ENCODE peak calls at places on chromosome 13, in eight cellular contexts. One of them, this sample, is unnamed.

GRCh38 chr13:94329754-94330551 is 149.5 kb downstream of the DCT start:
- DNase-seq in progenitor cell of endocrine pancreas: no peak
- DNase-seq in natural killer cell: no peak
- DNase-seq in fibroblast of mammary gland: peak
- DNase-seq in brain microvascular endothelial cell: peak
- DNase-seq in choroid plexus epithelial cell: peak
- DNase-seq in transverse colon: no peak
- DNase-seq in H9: no peak
- DNase-seq in this sample: peak

GRCh38 chr13:98977568-98978270 is at the start of gene DOCK9:
- DNase-seq in progenitor cell of endocrine pancreas: peak
- DNase-seq in natural killer cell: no peak
- DNase-seq in fibroblast of mammary gland: peak
- DNase-seq in brain microvascular endothelial cell: peak
- DNase-seq in choroid plexus epithelial cell: peak
- DNase-seq in transverse colon: peak
- DNase-seq in H9: peak
- DNase-seq in this sample: peak

GRCh38 chr13:107216046-107216715 is 648.2 kb upstream of the ARGLU1 start:
- DNase-seq in progenitor cell of endocrine pancreas: no peak
- DNase-seq in natural killer cell: no peak
- DNase-seq in fibroblast of mammary gland: no peak
- DNase-seq in brain microvascular endothelial cell: no peak
- DNase-seq in choroid plexus epithelial cell: no peak
- DNase-seq in transverse colon: no peak
- DNase-seq in H9: no peak
- DNase-seq in this sample: no peak

GRCh38 chr13:79312456-79312855 is 93.6 kb downstream of the RBM26 start:
- DNase-seq in progenitor cell of endocrine pancreas: no peak
- DNase-seq in natural killer cell: no peak
- DNase-seq in fibroblast of mammary gland: no peak
- DNase-seq in brain microvascular endothelial cell: no peak
- DNase-seq in choroid plexus epithelial cell: peak
- DNase-seq in transverse colon: no peak
- DNase-seq in H9: no peak
- DNase-seq in this sample: no peak

GRCh38 chr13:52374389-52374788 is 31.6 kb downstream of the THSD1 start:
- DNase-seq in progenitor cell of endocrine pancreas: no peak
- DNase-seq in natural killer cell: no peak
- DNase-seq in fibroblast of mammary gland: no peak
- DNase-seq in brain microvascular endothelial cell: no peak
- DNase-seq in choroid plexus epithelial cell: no peak
- DNase-seq in transverse colon: no peak
- DNase-seq in H9: no peak
- DNase-seq in this sample: no peak

GRCh38 chr13:102402292-102402691 is 444 bp upstream of the FGF14 start:
- DNase-seq in progenitor cell of endocrine pancreas: no peak
- DNase-seq in natural killer cell: no peak
- DNase-seq in fibroblast of mammary gland: peak
- DNase-seq in brain microvascular endothelial cell: no peak
- DNase-seq in choroid plexus epithelial cell: peak
- DNase-seq in transverse colon: peak
- DNase-seq in H9: peak
- DNase-seq in this sample: peak

GRCh38 chr13:49635599-49636433 is 7.5 kb downstream of the ARL11 start:
- DNase-seq in progenitor cell of endocrine pancreas: no peak
- DNase-seq in natural killer cell: peak
- DNase-seq in fibroblast of mammary gland: peak
- DNase-seq in brain microvascular endothelial cell: peak
- DNase-seq in choroid plexus epithelial cell: peak
- DNase-seq in transverse colon: no peak
- DNase-seq in H9: peak
- DNase-seq in this sample: peak

GRCh38 chr13:36795463-36795862 is 23.6 kb upstream of the RFXAP start:
- DNase-seq in progenitor cell of endocrine pancreas: no peak
- DNase-seq in natural killer cell: no peak
- DNase-seq in fibroblast of mammary gland: no peak
- DNase-seq in brain microvascular endothelial cell: no peak
- DNase-seq in choroid plexus epithelial cell: no peak
- DNase-seq in transverse colon: no peak
- DNase-seq in H9: peak
- DNase-seq in this sample: no peak

GRCh38 chr13:67106502-67107057 is 123.6 kb downstream of the PCDH9 start:
- DNase-seq in progenitor cell of endocrine pancreas: no peak
- DNase-seq in natural killer cell: no peak
- DNase-seq in fibroblast of mammary gland: no peak
- DNase-seq in brain microvascular endothelial cell: no peak
- DNase-seq in choroid plexus epithelial cell: no peak
- DNase-seq in transverse colon: no peak
- DNase-seq in H9: no peak
- DNase-seq in this sample: no peak

GRCh38 chr13:81382236-81382635 is 1041.3 kb upstream of the SPRY2 start:
- DNase-seq in progenitor cell of endocrine pancreas: no peak
- DNase-seq in natural killer cell: no peak
- DNase-seq in fibroblast of mammary gland: no peak
- DNase-seq in brain microvascular endothelial cell: no peak
- DNase-seq in choroid plexus epithelial cell: no peak
- DNase-seq in transverse colon: no peak
- DNase-seq in H9: no peak
- DNase-seq in this sample: no peak

GRCh38 chr13:91369432-91369831 is 21.9 kb downstream of the MIR17HG start:
- DNase-seq in progenitor cell of endocrine pancreas: no peak
- DNase-seq in natural killer cell: no peak
- DNase-seq in fibroblast of mammary gland: peak
- DNase-seq in brain microvascular endothelial cell: peak
- DNase-seq in choroid plexus epithelial cell: peak
- DNase-seq in transverse colon: no peak
- DNase-seq in H9: no peak
- DNase-seq in this sample: peak

GRCh38 chr13:93956416-93956815 is 523.1 kb downstream of the DCT start:
- DNase-seq in progenitor cell of endocrine pancreas: no peak
- DNase-seq in natural killer cell: no peak
- DNase-seq in fibroblast of mammary gland: no peak
- DNase-seq in brain microvascular endothelial cell: no peak
- DNase-seq in choroid plexus epithelial cell: no peak
- DNase-seq in transverse colon: no peak
- DNase-seq in H9: no peak
- DNase-seq in this sample: no peak

GRCh38 chr13:20702530-20702929 is 969 bp upstream of the IL17D start:
- DNase-seq in progenitor cell of endocrine pancreas: no peak
- DNase-seq in natural killer cell: no peak
- DNase-seq in fibroblast of mammary gland: no peak
- DNase-seq in brain microvascular endothelial cell: no peak
- DNase-seq in choroid plexus epithelial cell: no peak
- DNase-seq in transverse colon: no peak
- DNase-seq in H9: no peak
- DNase-seq in this sample: no peak

GRCh38 chr13:86085890-86086289 is 286.7 kb upstream of the SLITRK6 start:
- DNase-seq in progenitor cell of endocrine pancreas: no peak
- DNase-seq in natural killer cell: no peak
- DNase-seq in fibroblast of mammary gland: no peak
- DNase-seq in brain microvascular endothelial cell: no peak
- DNase-seq in choroid plexus epithelial cell: peak
- DNase-seq in transverse colon: no peak
- DNase-seq in H9: no peak
- DNase-seq in this sample: no peak

GRCh38 chr13:41962994-41963393 is 2.1 kb upstream of the VWA8 start:
- DNase-seq in progenitor cell of endocrine pancreas: no peak
- DNase-seq in natural killer cell: no peak
- DNase-seq in fibroblast of mammary gland: no peak
- DNase-seq in brain microvascular endothelial cell: no peak
- DNase-seq in choroid plexus epithelial cell: no peak
- DNase-seq in transverse colon: no peak
- DNase-seq in H9: no peak
- DNase-seq in this sample: no peak

GRCh38 chr13:102571075-102571474 is 25.7 kb upstream of the TPP2 start:
- DNase-seq in progenitor cell of endocrine pancreas: no peak
- DNase-seq in natural killer cell: no peak
- DNase-seq in fibroblast of mammary gland: no peak
- DNase-seq in brain microvascular endothelial cell: no peak
- DNase-seq in choroid plexus epithelial cell: no peak
- DNase-seq in transverse colon: no peak
- DNase-seq in H9: peak
- DNase-seq in this sample: no peak

GRCh38 chr13:99471231-99472202 is 29.8 kb upstream of the TM9SF2 start:
- DNase-seq in progenitor cell of endocrine pancreas: no peak
- DNase-seq in natural killer cell: no peak
- DNase-seq in fibroblast of mammary gland: peak
- DNase-seq in brain microvascular endothelial cell: no peak
- DNase-seq in choroid plexus epithelial cell: no peak
- DNase-seq in transverse colon: no peak
- DNase-seq in H9: no peak
- DNase-seq in this sample: peak

GRCh38 chr13:30652746-30653145 is 35.0 kb downstream of the USPL1 start:
- DNase-seq in progenitor cell of endocrine pancreas: no peak
- DNase-seq in natural killer cell: no peak
- DNase-seq in fibroblast of mammary gland: no peak
- DNase-seq in brain microvascular endothelial cell: no peak
- DNase-seq in choroid plexus epithelial cell: no peak
- DNase-seq in transverse colon: no peak
- DNase-seq in H9: no peak
- DNase-seq in this sample: no peak

GRCh38 chr13:32164622-32165268 is 133.2 kb downstream of the FRY start:
- DNase-seq in progenitor cell of endocrine pancreas: peak
- DNase-seq in natural killer cell: no peak
- DNase-seq in fibroblast of mammary gland: peak
- DNase-seq in brain microvascular endothelial cell: peak
- DNase-seq in choroid plexus epithelial cell: peak
- DNase-seq in transverse colon: no peak
- DNase-seq in H9: peak
- DNase-seq in this sample: peak

GRCh38 chr13:101035119-101035620 is 360.6 kb upstream of the TMTC4 start:
- DNase-seq in progenitor cell of endocrine pancreas: no peak
- DNase-seq in natural killer cell: no peak
- DNase-seq in fibroblast of mammary gland: no peak
- DNase-seq in brain microvascular endothelial cell: no peak
- DNase-seq in choroid plexus epithelial cell: no peak
- DNase-seq in transverse colon: no peak
- DNase-seq in H9: no peak
- DNase-seq in this sample: no peak

GRCh38 chr13:26629260-26629659 is 71.8 kb downstream of the WASF3 start:
- DNase-seq in progenitor cell of endocrine pancreas: no peak
- DNase-seq in natural killer cell: no peak
- DNase-seq in fibroblast of mammary gland: peak
- DNase-seq in brain microvascular endothelial cell: peak
- DNase-seq in choroid plexus epithelial cell: peak
- DNase-seq in transverse colon: no peak
- DNase-seq in H9: no peak
- DNase-seq in this sample: peak
- TF ChIP-seq CTCF in progenitor cell of endocrine pancreas: peak
- TF ChIP-seq CTCF in natural killer cell: no peak
- TF ChIP-seq CTCF in fibroblast of mammary gland: peak
- TF ChIP-seq CTCF in brain microvascular endothelial cell: peak
- TF ChIP-seq CTCF in choroid plexus epithelial cell: peak
- TF ChIP-seq CTCF in transverse colon: peak
- TF ChIP-seq CTCF in H9: peak
- TF ChIP-seq CTCF in this sample: peak

GRCh38 chr13:51297556-51297955 is 41.9 kb upstream of the SERPINE3 start:
- DNase-seq in progenitor cell of endocrine pancreas: no peak
- DNase-seq in natural killer cell: no peak
- DNase-seq in fibroblast of mammary gland: no peak
- DNase-seq in brain microvascular endothelial cell: no peak
- DNase-seq in choroid plexus epithelial cell: no peak
- DNase-seq in transverse colon: no peak
- DNase-seq in H9: no peak
- DNase-seq in this sample: no peak
- TF ChIP-seq CTCF in progenitor cell of endocrine pancreas: no peak
- TF ChIP-seq CTCF in natural killer cell: no peak
- TF ChIP-seq CTCF in fibroblast of mammary gland: no peak
- TF ChIP-seq CTCF in brain microvascular endothelial cell: no peak
- TF ChIP-seq CTCF in choroid plexus epithelial cell: peak
- TF ChIP-seq CTCF in transverse colon: no peak
- TF ChIP-seq CTCF in H9: peak
- TF ChIP-seq CTCF in this sample: no peak

GRCh38 chr13:92886535-92887098 is 340.0 kb upstream of the GPC6 start:
- DNase-seq in progenitor cell of endocrine pancreas: no peak
- DNase-seq in natural killer cell: no peak
- DNase-seq in fibroblast of mammary gland: no peak
- DNase-seq in brain microvascular endothelial cell: no peak
- DNase-seq in choroid plexus epithelial cell: no peak
- DNase-seq in transverse colon: no peak
- DNase-seq in H9: no peak
- DNase-seq in this sample: no peak
- TF ChIP-seq CTCF in progenitor cell of endocrine pancreas: no peak
- TF ChIP-seq CTCF in natural killer cell: no peak
- TF ChIP-seq CTCF in fibroblast of mammary gland: no peak
- TF ChIP-seq CTCF in brain microvascular endothelial cell: no peak
- TF ChIP-seq CTCF in choroid plexus epithelial cell: no peak
- TF ChIP-seq CTCF in transverse colon: no peak
- TF ChIP-seq CTCF in H9: no peak
- TF ChIP-seq CTCF in this sample: no peak

GRCh38 chr13:111045170-111045569 is 69.9 kb upstream of the ARHGEF7 start:
- DNase-seq in progenitor cell of endocrine pancreas: no peak
- DNase-seq in natural killer cell: no peak
- DNase-seq in fibroblast of mammary gland: no peak
- DNase-seq in brain microvascular endothelial cell: no peak
- DNase-seq in choroid plexus epithelial cell: no peak
- DNase-seq in transverse colon: no peak
- DNase-seq in H9: no peak
- DNase-seq in this sample: no peak

GRCh38 chr13:111048387-111048786 is 66.7 kb upstream of the ARHGEF7 start:
- DNase-seq in progenitor cell of endocrine pancreas: no peak
- DNase-seq in natural killer cell: no peak
- DNase-seq in fibroblast of mammary gland: no peak
- DNase-seq in brain microvascular endothelial cell: no peak
- DNase-seq in choroid plexus epithelial cell: no peak
- DNase-seq in transverse colon: no peak
- DNase-seq in H9: no peak
- DNase-seq in this sample: no peak

GRCh38 chr13:111044087-111044830 is 70.9 kb upstream of the ARHGEF7 start:
- DNase-seq in progenitor cell of endocrine pancreas: no peak
- DNase-seq in natural killer cell: no peak
- DNase-seq in fibroblast of mammary gland: no peak
- DNase-seq in brain microvascular endothelial cell: no peak
- DNase-seq in choroid plexus epithelial cell: no peak
- DNase-seq in transverse colon: no peak
- DNase-seq in H9: no peak
- DNase-seq in this sample: no peak

GRCh38 chr13:111047326-111047725 is 67.8 kb upstream of the ARHGEF7 start:
- DNase-seq in progenitor cell of endocrine pancreas: no peak
- DNase-seq in natural killer cell: no peak
- DNase-seq in fibroblast of mammary gland: no peak
- DNase-seq in brain microvascular endothelial cell: no peak
- DNase-seq in choroid plexus epithelial cell: no peak
- DNase-seq in transverse colon: no peak
- DNase-seq in H9: no peak
- DNase-seq in this sample: no peak

DNA sequence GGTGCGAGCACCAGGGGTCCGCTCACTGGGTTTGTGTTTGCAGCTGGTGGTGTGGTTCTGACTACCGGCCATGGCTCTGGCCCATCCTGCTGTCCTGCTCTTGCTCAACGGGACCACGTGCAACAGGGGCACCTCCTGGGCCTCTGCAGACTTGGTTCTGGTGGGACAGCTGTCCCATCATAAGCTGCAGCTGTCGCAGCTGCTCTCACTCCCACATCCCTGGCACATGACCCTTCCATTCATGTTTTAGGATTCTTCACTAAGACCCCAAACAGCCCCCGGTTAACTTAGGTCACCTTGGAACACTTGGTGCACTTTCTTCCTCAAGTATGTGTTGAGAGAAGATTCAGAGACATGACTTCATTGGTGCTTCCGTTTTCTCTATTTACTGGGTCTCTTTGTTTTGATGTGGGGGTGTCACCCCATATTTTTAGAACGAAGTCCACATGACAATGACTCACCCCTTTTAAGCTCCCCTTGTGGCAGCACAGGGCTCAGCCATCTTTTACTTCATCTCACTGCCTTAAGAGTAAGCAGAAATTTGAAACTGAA is 68.4 kb upstream of the ARHGEF7 start:
- DNase-seq in progenitor cell of endocrine pancreas: no peak
- DNase-seq in natural killer cell: no peak
- DNase-seq in fibroblast of mammary gland: peak
- DNase-seq in brain microvascular endothelial cell: peak
- DNase-seq in choroid plexus epithelial cell: peak
- DNase-seq in transverse colon: no peak
- DNase-seq in H9: no peak
- DNase-seq in this sample: peak
- TF ChIP-seq CTCF in progenitor cell of endocrine pancreas: no peak
- TF ChIP-seq CTCF in natural killer cell: no peak
- TF ChIP-seq CTCF in fibroblast of mammary gland: peak
- TF ChIP-seq CTCF in brain microvascular endothelial cell: peak
- TF ChIP-seq CTCF in choroid plexus epithelial cell: peak
- TF ChIP-seq CTCF in transverse colon: peak
- TF ChIP-seq CTCF in H9: peak
- TF ChIP-seq CTCF in this sample: peak

This sample was measured in fibroblast of pulmonary artery.